ENCODE peak calls at places on chromosomes 5 and 9, in four cellular contexts. T, A, B and C are unnamed samples.

GRCh38 chr9:120869726-120870125 is 7.3 kb downstream of the PHF19 start:
- DNase-seq in B (no peak), A (no peak), T (no peak), C (no peak)

GRCh38 chr9:87497604-87498045 is at the start of gene DAPK1:
- DNase-seq in B (no peak), T (peak; percentile 13), A (no peak), C (no peak)

GRCh38 chr5:37954561-37954960 is 114.7 kb upstream of the GDNF start:
- DNase-seq in A (no peak), B (no peak), T (no peak), C (no peak)

GRCh38 chr5:88836195-88836838 is 46.7 kb downstream of the MEF2C start:
- DNase-seq in A (no peak), T (peak; percentile 12), B (no peak), C (no peak)

GRCh38 chr5:83563631-83564030 is 92.1 kb downstream of the VCAN start:
- DNase-seq in A (no peak), B (no peak), T (no peak), C (no peak)

GRCh38 chr9:125428515-125429467 is 167.2 kb downstream of the GAPVD1 start:
- DNase-seq in A (peak; percentile 25), T (no peak), B (no peak), C (peak; percentile 38)

GRCh38 chr5:33969572-33970452 is 14.7 kb downstream of the SLC45A2 start:
- DNase-seq in B (peak; percentile 8), T (peak; percentile 69), A (peak; percentile 71), C (peak; percentile 82)

GRCh38 chr5:62937661-62938558 is 359.3 kb downstream of the LRRC70 start:
- DNase-seq in A (peak; percentile 4), T (peak; percentile 4), B (no peak), C (no peak)

GRCh38 chr5:142179776-142180387 is 71.3 kb downstream of the NDFIP1 start:
- DNase-seq in A (no peak), T (no peak), B (no peak), C (no peak)

GRCh38 chr5:152260940-152261339 is 144.1 kb downstream of the NMUR2 start:
- DNase-seq in A (no peak), T (no peak), B (no peak), C (no peak)

GRCh38 chr9:32378496-32378895 is 5.9 kb upstream of the ACO1 start:
- DNase-seq in B (peak; percentile 37), A (peak; percentile 77), T (peak; percentile 82), C (peak; percentile 86)
- TF ChIP-seq CTCF in B (peak; percentile 30), A (peak; percentile 96), T (peak; percentile 97), C (peak; percentile 93)

GRCh38 chr9:27582794-27583193 is 9.5 kb upstream of the C9orf72 start:
- DNase-seq in B (no peak), T (no peak), A (no peak), C (no peak)
- H3K4me3 ChIP-seq in B (no peak overlapping the region), T (no peak overlapping the region), A (no peak overlapping the region), C (no peak overlapping the region)

GRCh38 chr9:96130970-96131369 is 171.0 kb downstream of the HSD17B3 start:
- DNase-seq in A (no peak), B (no peak), T (no peak), C (no peak)

GRCh38 chr9:96133296-96134010 is 168.5 kb downstream of the HSD17B3 start:
- DNase-seq in B (no peak), T (no peak), A (no peak), C (no peak)

GRCh38 chr9:96125624-96126023 is 176.4 kb downstream of the HSD17B3 start:
- DNase-seq in A (no peak), B (no peak), T (no peak), C (no peak)

GRCh38 chr9:96126321-96126881 is 175.6 kb downstream of the HSD17B3 start:
- DNase-seq in T (no peak), B (no peak), A (no peak), C (no peak)

GRCh38 chr9:96129698-96130097 is 172.3 kb downstream of the HSD17B3 start:
- DNase-seq in B (no peak), T (no peak), A (no peak), C (no peak)
- TF ChIP-seq CTCF in B (no peak), T (no peak), A (no peak), C (no peak)

GRCh38 chr9:136362450-136362784 is 1.1 kb downstream of the DNLZ start:
- DNase-seq in A (peak; percentile 18), B (no peak), T (no peak), C (no peak)

GRCh38 chr9:136361757-136362449 is 1.6 kb downstream of the DNLZ start:
- DNase-seq in A (peak; percentile 58), T (peak; percentile 45), B (no peak), C (peak; percentile 78)

GRCh38 chr9:136363606-136364368 is at the start of gene DNLZ:
- DNase-seq in A (peak; percentile 78), B (peak; percentile 74), T (peak; percentile 78), C (peak; percentile 81)

GRCh38 chr9:136364369-136364748 is 815 bp upstream of the DNLZ start:
- DNase-seq in A (no peak), B (no peak), T (no peak), C (no peak)

DNA sequence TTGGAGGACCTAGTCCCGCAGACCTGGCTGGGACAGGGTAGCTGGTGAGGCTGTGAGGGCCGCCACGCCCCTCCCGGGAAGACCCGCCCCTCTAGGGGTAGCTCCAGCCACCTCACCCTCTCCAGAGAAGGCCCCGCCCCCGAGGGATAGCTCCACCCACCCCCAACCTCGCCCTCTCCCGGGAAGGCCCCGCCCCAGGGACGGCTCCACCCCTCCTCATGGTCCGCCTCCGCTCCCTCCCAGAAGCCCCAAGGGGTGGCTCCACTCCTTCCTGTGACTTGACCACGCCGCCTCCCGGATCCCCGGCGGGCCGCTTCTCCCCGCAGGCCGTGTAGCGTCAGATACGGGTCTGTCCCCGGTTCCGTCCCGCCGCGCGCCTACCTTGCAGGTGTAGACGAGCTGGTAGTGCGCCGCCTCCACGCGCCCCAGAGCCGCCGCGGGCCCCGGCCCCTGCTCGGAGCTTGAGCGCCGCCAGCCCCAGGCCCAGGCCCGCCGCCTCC is 388 bp downstream of the DNLZ start:
- DNase-seq in T (peak; percentile 93), A (peak; percentile 93), B (peak; percentile 95), C (peak; percentile 93)
- H3K4me3 ChIP-seq in T (peak overlapping the region; percentile 61), A (peak overlapping the region; percentile 70), B (peak overlapping the region; percentile 62), C (peak overlapping the region; percentile 64)

DNA sequence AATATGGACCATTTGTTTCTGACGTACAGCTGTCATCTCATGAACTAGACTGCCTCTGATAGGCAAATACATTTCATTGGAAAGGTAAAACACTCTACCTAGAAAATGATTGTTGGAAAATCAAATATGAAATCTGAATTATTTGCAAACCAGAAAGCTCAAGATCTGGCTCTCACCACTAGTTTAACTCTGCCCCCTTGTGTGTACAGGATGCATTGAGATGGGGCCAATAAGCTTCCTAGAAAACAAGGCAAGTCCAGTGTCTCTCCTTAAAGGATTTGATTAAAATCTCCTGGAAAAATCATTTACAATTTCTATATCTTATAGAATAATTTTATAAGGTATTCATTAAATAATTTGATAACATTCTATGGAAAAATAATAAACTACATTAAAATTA is 311.9 kb upstream of the ANKH start:
- DNase-seq in A (peak; percentile 24), B (no peak), T (peak; percentile 5), C (peak; percentile 11)
- TF ChIP-seq CTCF in A (peak; percentile 54), B (no peak), T (peak; percentile 28), C (peak; percentile 57)

DNA sequence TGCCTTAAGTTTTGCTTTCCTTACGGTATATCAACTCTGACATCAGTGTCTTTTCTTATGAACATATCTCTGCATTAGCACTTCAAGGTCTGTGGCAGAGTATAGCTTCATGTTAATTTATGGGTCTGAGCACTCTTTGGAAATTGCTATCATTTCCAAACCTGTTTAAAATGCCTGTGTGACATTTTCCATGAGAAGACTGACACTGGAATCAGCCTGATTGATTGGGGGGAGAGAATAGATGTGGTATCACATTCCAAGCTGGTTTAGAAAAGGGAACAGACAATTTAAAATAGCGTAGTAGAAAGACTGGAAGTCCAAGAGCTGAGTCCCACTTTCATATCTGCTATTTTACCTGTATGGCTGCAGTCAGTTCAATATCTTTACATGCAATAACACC is 272.1 kb upstream of the CDH10 start:
- DNase-seq in B (no peak), T (no peak), A (no peak), C (no peak)
- H3K4me3 ChIP-seq in B (no peak overlapping the region), T (no peak overlapping the region), A (no peak overlapping the region), C (no peak overlapping the region)

GRCh38 chr5:78805-79149 is 13.2 kb upstream of the PLEKHG4B start:
- DNase-seq in B (no peak), T (no peak), A (no peak), C (no peak)
- TF ChIP-seq CTCF in B (no peak), T (no peak), A (no peak), C (no peak)